ENCODE peak calls at places on chromosomes 12 and 14, in six cellular contexts. I, E, N, T, D and M are unnamed samples.

GRCh38 chr14:101960225-101960624 is 4.1 kb upstream of the DYNC1H1 start:
- DNase-seq in E (peak; percentile 60), D (no peak), I (no peak), N (peak; percentile 41), T (peak; percentile 37), M (no peak)

GRCh38 chr14:81323621-81324400 is 76.3 kb downstream of the STON2 start:
- DNase-seq in E (peak; percentile 61), I (no peak), D (no peak), T (peak; percentile 63), N (peak; percentile 57), M (no peak)

GRCh38 chr14:67515386-67516079 is 17.6 kb upstream of the PLEKHH1 start:
- DNase-seq in N (no peak), I (no peak), T (peak; percentile 54), E (peak; percentile 63), D (peak; percentile 33), M (peak; percentile 69)

GRCh38 chr12:53759261-53759660 is 7.5 kb upstream of the CISTR start:
- DNase-seq in I (no peak), T (no peak), N (no peak), E (no peak), D (no peak), M (no peak)

GRCh38 chr14:53925201-53925766 is 31.3 kb downstream of the BMP4 start:
- DNase-seq in T (no peak), I (no peak), E (no peak), N (no peak), D (no peak), M (no peak)

GRCh38 chr12:61536525-61536924 is 723.7 kb upstream of the USP15 start:
- DNase-seq in D (no peak), N (no peak), E (no peak), I (no peak), T (no peak), M (no peak)

GRCh38 chr12:32448581-32448980 is 49.2 kb downstream of the FGD4 start:
- DNase-seq in E (no peak), T (no peak), D (no peak), I (no peak), N (no peak), M (no peak)

GRCh38 chr14:92863281-92863680 is 59.7 kb upstream of the CHGA start:
- DNase-seq in T (no peak), N (no peak), I (no peak), D (no peak), E (no peak), M (no peak)

GRCh38 chr12:121050725-121051124 is 11.7 kb upstream of the OASL start:
- DNase-seq in N (no peak), I (no peak), E (no peak), T (peak; percentile 61), D (no peak), M (no peak)

GRCh38 chr12:31323466-31324115 is 2.4 kb downstream of the SINHCAF start:
- DNase-seq in E (peak; percentile 67), D (peak; percentile 42), T (no peak), N (no peak), I (no peak), M (no peak)

GRCh38 chr14:75854247-75854799 is 127.5 kb downstream of the TGFB3 start:
- DNase-seq in D (no peak), T (no peak), N (no peak), E (no peak), I (no peak), M (no peak)

GRCh38 chr12:108316153-108316892 is 22.8 kb downstream of the CMKLR1 start:
- DNase-seq in I (no peak), E (no peak), D (no peak), N (no peak), T (no peak), M (no peak)

GRCh38 chr12:110310754-110311153 is 29.7 kb downstream of the ATP2A2 start:
- DNase-seq in I (no peak), D (no peak), T (no peak), E (no peak), N (no peak), M (no peak)

GRCh38 chr12:52075409-52075724 is 4.1 kb upstream of the SMIM41 start:
- DNase-seq in E (no peak), T (peak; percentile 39), N (no peak), D (no peak), I (no peak), M (no peak)

GRCh38 chr12:49389092-49389703 is 21.9 kb downstream of the SPATS2 start:
- DNase-seq in D (peak; percentile 39), E (peak; percentile 90), N (peak; percentile 11), I (no peak), T (no peak), M (no peak)

GRCh38 chr12:89230376-89231101 is 121.8 kb downstream of the DUSP6 start:
- DNase-seq in N (no peak), D (no peak), I (no peak), E (no peak), T (no peak), M (no peak)

GRCh38 chr12:132559652-132560420 is 50.5 kb downstream of the LRCOL1 start:
- DNase-seq in D (peak; percentile 55), E (peak; percentile 77), N (peak; percentile 77), T (peak; percentile 85), I (peak; percentile 5), M (peak; percentile 86)

GRCh38 chr14:91281346-91281745 is 36.8 kb upstream of the GPR68 start:
- DNase-seq in T (no peak), N (no peak), D (no peak), I (no peak), E (no peak), M (no peak)

GRCh38 chr12:67468549-67469245 is 179.8 kb upstream of the DYRK2 start:
- DNase-seq in N (no peak), T (peak; percentile 18), D (no peak), E (no peak), I (no peak), M (no peak)

GRCh38 chr12:2666846-2667245 is 127.9 kb upstream of the FKBP4 start:
- DNase-seq in T (no peak), I (no peak), N (no peak), E (no peak), D (no peak), M (no peak)

GRCh38 chr14:74480051-74480450 is 13.1 kb downstream of the NPC2 start:
- DNase-seq in N (peak; percentile 40), D (no peak), T (no peak), I (no peak), E (no peak), M (no peak)

GRCh38 chr12:56574210-56574609 is 52.6 kb downstream of the RBMS2 start:
- DNase-seq in N (no peak), D (no peak), T (no peak), I (no peak), E (no peak), M (no peak)

GRCh38 chr12:13973981-13974380 is 7.4 kb downstream of the GRIN2B start:
- DNase-seq in T (no peak), I (no peak), N (no peak), D (no peak), E (no peak), M (no peak)

GRCh38 chr12:33671676-33672075 is 232.1 kb upstream of the SYT10 start:
- DNase-seq in D (no peak), E (no peak), I (no peak), N (no peak), T (no peak), M (no peak)

GRCh38 chr14:56268039-56268438 is 149.8 kb downstream of the PELI2 start:
- DNase-seq in T (no peak), E (no peak), N (no peak), D (no peak), I (no peak), M (no peak)

GRCh38 chr12:60630796-60631195 is 1035.0 kb downstream of the SLC16A7 start:
- DNase-seq in D (no peak), N (no peak), T (no peak), I (no peak), E (no peak), M (no peak)

GRCh38 chr12:99746538-99746937 is 99.0 kb downstream of the GARIN6 start:
- DNase-seq in D (no peak), E (no peak), N (peak; percentile 2), I (no peak), T (peak; percentile 26), M (no peak)

GRCh38 chr14:32397871-32398640 is 69.0 kb downstream of the AKAP6 start:
- DNase-seq in I (peak; percentile 8), D (no peak), T (peak; percentile 81), N (no peak), E (no peak), M (no peak)

GRCh38 chr12:93080452-93080851 is 151.4 kb upstream of the EEA1 start:
- DNase-seq in N (no peak), T (no peak), I (no peak), D (no peak), E (peak; percentile 48), M (no peak)

GRCh38 chr14:76742961-76743360 is 18.3 kb upstream of the VASH1 start:
- DNase-seq in D (no peak), T (no peak), E (no peak), I (no peak), N (no peak), M (no peak)

GRCh38 chr12:67161322-67161918 is 107.7 kb upstream of the CAND1 start:
- DNase-seq in D (peak; percentile 23), E (peak; percentile 61), N (peak; percentile 28), T (peak; percentile 48), I (peak; percentile 2), M (no peak)

GRCh38 chr14:55136241-55136640 is 7.2 kb downstream of the LGALS3 start:
- DNase-seq in T (no peak), I (peak; percentile 37), D (no peak), E (no peak), N (no peak), M (no peak)

GRCh38 chr14:93702946-93703345 is 85.3 kb downstream of the PRIMA1 start:
- DNase-seq in I (no peak), N (no peak), T (no peak), D (no peak), E (no peak), M (no peak)

GRCh38 chr12:57739387-57739786 is 845 bp upstream of the AGAP2 start:
- DNase-seq in N (no peak), D (no peak), E (no peak), T (no peak), I (no peak), M (no peak)

GRCh38 chr14:97177635-97178034 is 380.5 kb downstream of the VRK1 start:
- DNase-seq in I (no peak), N (no peak), E (no peak), D (no peak), T (no peak), M (no peak)

GRCh38 chr12:3898751-3899150 is 25.6 kb upstream of the PARP11 start:
- DNase-seq in T (no peak), N (no peak), I (no peak), D (no peak), E (no peak), M (no peak)